ENCODE peak calls at places on chromosomes 5 and 9, in four cellular contexts. O is left lung; N is CD8-positive, alpha-beta T cell; Q is sigmoid colon. E is an unnamed sample. For H3K9me3, the result is how much of the 10 kb centered on the place peaks cover.

GRCh38 chr9:113620016-113620376 is 156.5 kb downstream of the RGS3 start:
- DNase-seq in O (no peak), N (no peak), Q (no peak), E (no peak)

GRCh38 chr5:37554938-37555337 is 175.8 kb downstream of the WDR70 start:
- DNase-seq in O (no peak), N (no peak), Q (no peak), E (no peak)

GRCh38 chr9:121807918-121808278 is 156.5 kb downstream of the DAB2IP start:
- DNase-seq in O (no peak), N (no peak), Q (no peak), E (no peak)

GRCh38 chr9:8095531-8096223 is 296.1 kb upstream of the DMAC1 start:
- DNase-seq in O (no peak), N (no peak), Q (no peak), E (no peak)

GRCh38 chr5:133319905-133320520 is 268.2 kb downstream of the HSPA4 start:
- DNase-seq in O (no peak), N (no peak), Q (no peak), E (no peak)

GRCh38 chr5:50501510-50502209 is 60.6 kb upstream of the EMB start:
- DNase-seq in O (no peak), N (no peak), Q (no peak), E (no peak)

GRCh38 chr9:121360975-121361374 is 9.1 kb downstream of the STOM start:
- DNase-seq in O (no peak), N (no peak), Q (no peak), E (no peak)

GRCh38 chr5:136054133-136054996 is 25.6 kb downstream of the TGFBI start:
- DNase-seq in O (no peak), N (no peak), Q (no peak), E (no peak)

GRCh38 chr5:110900829-110901228 is 162.0 kb downstream of the SLC25A46 start:
- DNase-seq in O (no peak), N (no peak), Q (no peak), E (no peak)

GRCh38 chr5:142847898-142848790 is 78.0 kb downstream of the ARHGAP26 start:
- DNase-seq in O (no peak), N (no peak), Q (no peak), E (no peak)

GRCh38 chr9:94913550-94913949 is 187.1 kb downstream of the AOPEP start:
- DNase-seq in O (no peak), N (no peak), Q (no peak), E (no peak)

GRCh38 chr9:83130541-83130940 is 67.6 kb upstream of the RASEF start:
- DNase-seq in O (no peak), N (no peak), Q (no peak), E (no peak)

GRCh38 chr9:92404437-92404836 is at the start of gene OGN:
- DNase-seq in O (no peak), N (no peak), Q (no peak), E (no peak)

GRCh38 chr9:84230355-84231136 is 110.0 kb downstream of the SLC28A3 start:
- DNase-seq in O (no peak), N (no peak), Q (no peak), E (no peak)

GRCh38 chr5:126449751-126450271 is 26.6 kb downstream of the GRAMD2B start:
- DNase-seq in O (no peak), N (peak), Q (no peak), E (peak)

GRCh38 chr9:97986466-97986865 is 3.3 kb downstream of the ANP32B start:
- DNase-seq in O (no peak), N (no peak), Q (no peak), E (no peak)

GRCh38 chr5:109741390-109741789 is 51.7 kb downstream of the MAN2A1 start:
- DNase-seq in O (no peak), N (no peak), Q (no peak), E (no peak)

GRCh38 chr9:125878241-125878640 is 131.1 kb downstream of the PBX3 start:
- DNase-seq in O (no peak), N (no peak), Q (no peak), E (no peak)

GRCh38 chr9:124934290-124934689 is 6.6 kb downstream of the GOLGA1 start:
- DNase-seq in O (no peak), N (no peak), Q (no peak), E (no peak)

DNA sequence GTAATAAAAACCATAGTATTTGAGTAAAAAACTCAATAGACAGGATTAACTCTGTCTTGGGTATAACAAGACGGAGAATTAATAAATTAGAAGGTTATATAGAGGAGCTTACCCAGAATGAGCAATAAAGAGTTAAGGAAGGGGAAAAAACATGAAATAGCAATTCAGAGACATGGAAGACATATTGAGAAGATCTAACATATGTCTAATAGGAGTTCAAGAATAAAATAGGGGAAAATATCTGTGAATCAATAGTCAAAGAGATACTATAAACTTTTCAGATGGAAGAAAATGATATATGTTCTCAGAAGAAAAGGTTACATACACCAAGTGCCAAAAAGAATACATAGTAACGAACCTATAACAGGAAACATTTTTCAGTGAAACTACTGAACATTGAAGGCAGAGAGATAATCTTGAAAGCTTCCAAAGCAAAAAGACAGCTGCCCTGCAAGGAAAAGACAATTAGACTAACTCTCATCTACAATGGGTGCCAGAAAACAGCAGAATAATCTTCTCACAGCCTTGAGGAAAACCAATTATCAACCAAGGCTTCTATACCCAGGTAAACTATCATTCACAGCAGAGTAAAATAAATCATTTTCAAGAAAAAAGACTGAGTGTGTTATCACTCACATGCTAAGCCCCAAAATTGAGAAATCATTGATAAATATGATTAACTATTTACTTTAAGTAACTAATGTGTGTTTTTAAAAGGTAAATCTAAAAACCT is 106.0 kb downstream of the ENC1 start:
- DNase-seq in O (no peak), N (no peak), Q (no peak), E (no peak)
- H3K9me3 ChIP-seq in O (under half), N (under half), Q (under half), E (under half)

DNA sequence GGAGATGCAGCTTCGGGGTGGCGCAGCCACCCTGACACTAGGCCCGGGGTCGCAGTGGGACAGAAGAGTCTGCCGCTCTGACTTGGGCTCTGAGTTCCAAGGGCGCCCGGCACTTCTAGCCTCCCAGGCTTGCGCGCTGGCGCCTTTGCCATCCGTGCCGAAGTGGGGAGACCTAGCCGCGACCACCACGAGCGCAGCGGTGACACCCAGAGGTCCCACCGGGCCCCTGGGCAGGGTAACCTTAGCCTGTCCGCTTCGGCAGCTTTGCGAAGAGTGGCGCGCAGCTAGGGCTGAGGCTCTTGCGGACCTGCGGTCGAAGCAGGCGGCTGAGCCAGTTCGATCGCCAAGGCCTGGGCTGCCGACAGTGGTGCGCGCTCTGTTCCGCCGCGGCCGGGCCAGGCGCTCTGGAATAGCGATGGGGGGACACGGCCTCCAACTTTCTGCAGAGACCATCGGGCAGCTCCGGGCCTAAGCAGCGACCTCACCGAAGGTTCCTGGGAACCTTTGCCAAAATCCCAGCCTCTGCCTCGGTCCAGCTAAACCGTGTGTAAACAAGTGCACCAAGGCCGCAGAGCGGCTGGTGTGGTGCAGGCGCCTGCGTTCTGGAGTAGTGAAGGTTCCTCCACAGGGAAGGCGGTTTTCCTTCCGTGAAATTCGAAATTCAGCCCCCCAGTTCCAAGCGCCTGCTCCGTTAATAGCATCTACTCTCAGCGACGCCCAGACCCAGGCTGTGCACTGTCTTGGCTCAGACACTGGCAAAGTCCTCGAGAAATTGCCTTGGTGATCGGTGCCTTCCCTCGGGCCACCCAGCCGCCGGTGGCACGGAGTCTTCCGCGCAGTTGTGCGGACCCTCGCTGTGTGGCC is 7.4 kb downstream of the TLX3 start:
- DNase-seq in O (peak), N (no peak), Q (no peak), E (no peak)
- H3K9me3 ChIP-seq in O (under half), N (under half), Q (under half), E (under half)

DNA sequence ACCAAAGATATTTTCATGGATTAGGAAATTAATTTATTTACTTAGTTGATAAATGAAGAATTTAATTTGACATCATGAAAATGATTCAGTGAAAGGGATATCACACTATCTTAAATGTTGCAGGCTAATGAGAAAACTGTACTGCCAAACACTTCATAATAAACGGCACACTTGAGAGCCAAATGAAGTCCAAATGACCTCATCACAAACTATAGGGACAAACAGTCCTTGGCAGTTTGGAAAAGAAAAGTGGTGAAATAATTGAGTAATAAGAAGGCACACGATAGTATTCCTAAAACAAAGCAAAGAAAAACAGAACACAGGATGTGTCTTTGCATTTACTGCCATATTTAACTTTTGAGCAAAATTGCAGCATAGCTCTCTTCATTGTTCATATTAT is 116.9 kb upstream of the TLR4 start:
- DNase-seq in O (no peak), N (no peak), Q (no peak), E (no peak)
- H3K9me3 ChIP-seq in O (under half), N (under half), Q (under half), E (under half)

GRCh38 chr5:18553269-18553668 is 919.0 kb downstream of the TAF11L14 start:
- DNase-seq in O (no peak), N (no peak), Q (no peak), E (no peak)
- H3K9me3 ChIP-seq in O (under half), N (under half), Q (under half), E (under half)

GRCh38 chr9:135910757-135911156 is 3.4 kb upstream of the CAMSAP1 start:
- DNase-seq in O (no peak), N (no peak), Q (peak), E (no peak)

GRCh38 chr9:135919318-135919717 is 12.0 kb upstream of the CAMSAP1 start:
- DNase-seq in O (peak), N (no peak), Q (no peak), E (no peak)

GRCh38 chr9:135916998-135917397 is 9.7 kb upstream of the CAMSAP1 start:
- DNase-seq in O (no peak), N (no peak), Q (no peak), E (no peak)

GRCh38 chr9:135910197-135910596 is 2.9 kb upstream of the CAMSAP1 start:
- DNase-seq in O (no peak), N (no peak), Q (no peak), E (no peak)

GRCh38 chr9:135914921-135915320 is 7.6 kb upstream of the CAMSAP1 start:
- DNase-seq in O (no peak), N (no peak), Q (no peak), E (no peak)
- H3K9me3 ChIP-seq in O (half or more), N (under half), Q (under half), E (under half)

DNA sequence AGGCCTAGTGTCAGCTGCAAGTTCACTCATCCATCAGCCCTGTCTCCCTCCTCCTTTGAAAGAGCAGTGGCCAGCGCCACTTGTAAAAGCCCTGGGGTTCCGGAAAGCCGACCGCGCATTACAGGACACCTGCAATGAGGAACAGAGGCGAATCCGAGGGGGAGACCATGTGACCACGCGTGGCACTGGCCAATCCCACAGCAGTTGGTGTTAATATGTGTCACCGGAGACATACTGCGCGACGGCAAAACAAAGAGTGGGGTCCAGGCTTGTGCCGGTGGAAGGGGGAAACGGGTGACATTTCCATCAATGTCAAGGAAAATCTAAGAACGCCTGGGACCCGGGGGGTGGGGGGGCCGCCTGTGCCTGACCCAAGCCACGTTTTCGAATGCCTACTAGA is 480.8 kb downstream of the SPATA31A7 start:
- DNase-seq in O (peak), N (no peak), Q (peak), E (no peak)
- H3K9me3 ChIP-seq in O (half or more), N (under half), Q (under half), E (under half)

GRCh38 chr5:140753561-140753960 is 32.4 kb upstream of the PCDHA1 start:
- DNase-seq in O (no peak), N (no peak), Q (no peak), E (no peak)
- H3K9me3 ChIP-seq in O (half or more), N (under half), Q (under half), E (under half)

DNA sequence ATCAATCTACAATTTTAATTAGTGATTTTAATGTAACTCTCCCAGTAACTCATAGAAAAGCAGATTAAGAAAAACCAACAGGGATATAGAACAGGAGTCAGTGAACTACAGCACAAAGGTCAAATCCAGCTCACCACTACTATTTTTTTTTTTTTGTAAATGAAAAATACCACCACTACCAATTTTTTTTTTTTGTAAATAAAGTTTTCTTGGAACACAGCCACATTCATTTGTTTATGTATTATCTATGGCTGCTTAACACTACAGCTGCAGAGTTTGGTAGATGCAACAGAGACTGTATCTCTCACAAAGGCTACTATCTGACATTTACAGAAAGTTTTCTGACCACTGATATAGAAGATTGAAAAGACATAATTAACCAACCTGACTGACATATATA is 11.7 kb downstream of the ZNF510 start:
- DNase-seq in O (no peak), N (no peak), Q (no peak), E (no peak)
- H3K9me3 ChIP-seq in O (half or more), N (under half), Q (under half), E (half or more)